ENCODE peak calls at places on chromosomes 11 and 22, in nine cellular contexts. E is HFFc6, O is lower leg skin, D is AG09309, Z is NCI-H2171, F is amniotic stem cell, J is right lobe of liver, G is non-pigmented ciliary epithelial cell, K is AG08396. P is an unnamed sample.

GRCh38 chr11:2365571-2366210 is 11.4 kb upstream of the CD81 start:
- DNase-seq in O (no peak), D (no peak), Z (no peak), E (no peak), G (no peak), F (no peak), K (no peak), J (no peak), P (no peak)

GRCh38 chr11:45857834-45858492 is 10.7 kb downstream of the CRY2 start:
- DNase-seq in G (peak), Z (no peak), K (peak), D (peak), E (peak), J (no peak), O (peak), F (peak), P (no peak)

GRCh38 chr11:76800466-76801200 is 17.5 kb downstream of the TSKU start:
- DNase-seq in J (no peak), E (no peak), F (no peak), O (peak), D (no peak), G (no peak), K (no peak), Z (no peak), P (no peak)

GRCh38 chr11:34997872-34998548 is 81.6 kb downstream of the PDHX start:
- DNase-seq in J (no peak), K (no peak), F (no peak), G (no peak), E (peak), Z (no peak), D (no peak), O (no peak), P (no peak)

GRCh38 chr11:3735827-3736226 is 61.5 kb downstream of the NUP98 start:
- DNase-seq in E (no peak), G (no peak), O (no peak), Z (no peak), F (no peak), J (no peak), K (no peak), D (no peak), P (no peak)

GRCh38 chr11:119791701-119792151 is 62.7 kb upstream of the NECTIN1 start:
- DNase-seq in G (peak), J (peak), Z (no peak), D (peak), F (peak), K (peak), E (peak), O (peak), P (no peak)

GRCh38 chr11:33534575-33534974 is 166.1 kb downstream of the C11orf91 start:
- DNase-seq in E (peak), O (no peak), G (no peak), J (no peak), K (no peak), Z (no peak), F (no peak), D (no peak), P (no peak)

GRCh38 chr11:86923993-86924766 is 31.0 kb downstream of the FZD4 start:
- DNase-seq in K (no peak), F (no peak), G (no peak), J (no peak), E (no peak), Z (no peak), D (no peak), O (no peak), P (no peak)

GRCh38 chr11:119422505-119423416 is at the start of gene THY1:
- DNase-seq in J (no peak), K (peak), D (no peak), G (no peak), O (no peak), F (peak), Z (no peak), E (peak), P (peak)

GRCh38 chr11:44814881-44815592 is 88.3 kb downstream of the TSPAN18 start:
- DNase-seq in D (peak), O (no peak), J (no peak), G (no peak), F (no peak), K (peak), E (no peak), Z (peak), P (no peak)

GRCh38 chr11:125091247-125091876 is 20.1 kb downstream of the TMEM218 start:
- DNase-seq in O (peak), G (no peak), Z (peak), J (no peak), E (peak), D (peak), F (peak), K (peak), P (no peak)

GRCh38 chr11:62560566-62561103 is 13.1 kb downstream of the EEF1G start:
- DNase-seq in G (peak), J (peak), D (peak), K (peak), O (peak), F (peak), E (peak), Z (no peak), P (peak)

GRCh38 chr11:61691378-61692156 is 11.4 kb downstream of the DAGLA start:
- DNase-seq in K (no peak), E (no peak), G (no peak), D (no peak), O (no peak), J (no peak), Z (peak), F (no peak), P (no peak)

GRCh38 chr11:16261836-16262644 is 94.3 kb downstream of the SOX6 start:
- DNase-seq in D (no peak), F (no peak), E (no peak), G (no peak), Z (no peak), J (no peak), O (no peak), K (no peak), P (no peak)

GRCh38 chr11:92152245-92152644 is 72.4 kb upstream of the FAT3 start:
- DNase-seq in O (no peak), D (no peak), G (no peak), K (no peak), F (no peak), Z (no peak), E (no peak), J (no peak), P (no peak)

GRCh38 chr11:61749607-61750217 is 2.7 kb upstream of the MYRF start:
- DNase-seq in O (no peak), J (no peak), G (no peak), K (no peak), F (no peak), D (no peak), Z (no peak), E (no peak), P (no peak)

GRCh38 chr11:67429038-67429668 is 859 bp downstream of the RPS6KB2 start:
- DNase-seq in D (no peak), F (no peak), K (no peak), J (no peak), E (no peak), G (no peak), O (no peak), Z (no peak), P (no peak)

GRCh38 chr11:95849087-95849825 is 59.0 kb downstream of the CEP57 start:
- DNase-seq in Z (no peak), O (peak), G (peak), F (peak), K (peak), E (peak), J (no peak), D (no peak), P (no peak)

GRCh38 chr11:74543991-74544390 is 48.4 kb upstream of the POLD3 start:
- DNase-seq in G (no peak), Z (peak), K (no peak), E (no peak), J (no peak), F (no peak), D (no peak), O (no peak), P (no peak)

GRCh38 chr11:77967753-77968152 is 26.7 kb downstream of the INTS4 start:
- DNase-seq in D (no peak), F (no peak), Z (no peak), O (no peak), E (no peak), K (no peak), G (no peak), J (no peak), P (no peak)

GRCh38 chr11:34564406-34564805 is 50.8 kb upstream of the ELF5 start:
- DNase-seq in J (no peak), F (no peak), G (no peak), E (no peak), O (no peak), D (no peak), Z (no peak), K (peak), P (peak)

GRCh38 chr11:69894126-69895047 is 75.2 kb upstream of the FGF3 start:
- DNase-seq in G (no peak), J (no peak), Z (no peak), O (no peak), F (no peak), D (no peak), E (no peak), K (peak), P (no peak)

GRCh38 chr11:128964463-128964930 is 21.8 kb upstream of the TP53AIP1 start:
- DNase-seq in Z (no peak), G (no peak), F (no peak), J (no peak), O (no peak), D (no peak), E (no peak), K (no peak), P (no peak)

GRCh38 chr22:29369460-29369859 is 18.9 kb downstream of the AP1B1 start:
- DNase-seq in F (no peak), D (peak), K (peak), E (no peak), G (peak), O (peak), Z (no peak), J (peak), P (no peak)

GRCh38 chr22:40709752-40710413 is 30.6 kb downstream of the MCHR1 start:
- DNase-seq in D (no peak), F (no peak), J (no peak), G (no peak), E (no peak), K (peak), O (no peak), Z (peak), P (no peak)

GRCh38 chr11:6911946-6912345 is 8.9 kb upstream of the OR2D3 start:
- DNase-seq in K (peak), E (peak), Z (no peak), F (no peak), D (no peak), O (no peak), G (no peak), J (no peak), P (no peak)

GRCh38 chr11:69470301-69470700 is 11.2 kb upstream of the LINC01488 start:
- DNase-seq in F (no peak), Z (no peak), G (no peak), K (no peak), E (no peak), O (no peak), J (peak), D (no peak), P (no peak)

GRCh38 chr22:38868886-38869381 is 3.1 kb downstream of the CBX6 start:
- DNase-seq in F (peak), K (peak), D (no peak), J (peak), Z (peak), O (peak), E (peak), G (no peak), P (no peak)

GRCh38 chr11:101862410-101863233 is 52.2 kb upstream of the CEP126 start:
- DNase-seq in Z (no peak), K (peak), O (no peak), D (peak), J (no peak), F (peak), G (peak), E (peak), P (no peak)

GRCh38 chr11:132942611-132943324 is 589.5 kb downstream of the OPCML start:
- DNase-seq in E (no peak), D (no peak), F (no peak), O (no peak), J (no peak), K (no peak), G (no peak), Z (no peak), P (no peak)

GRCh38 chr11:41851743-41852142 is 392.3 kb upstream of the LRRC4C start:
- DNase-seq in J (no peak), G (no peak), K (no peak), Z (no peak), O (no peak), E (no peak), D (no peak), F (no peak), P (no peak)

GRCh38 chr11:64385953-64386704 is 27.2 kb downstream of the RPS6KA4 start:
- DNase-seq in F (no peak), G (no peak), D (no peak), K (no peak), O (no peak), Z (no peak), E (peak), J (no peak), P (peak)

GRCh38 chr22:25134028-25134427 is 65.6 kb upstream of the CRYBB3 start:
- DNase-seq in J (no peak), Z (no peak), K (no peak), F (no peak), O (no peak), E (no peak), G (no peak), D (no peak), P (no peak)

GRCh38 chr11:128709402-128709801 is 15.5 kb downstream of the FLI1 start:
- DNase-seq in F (no peak), G (peak), E (peak), D (peak), K (no peak), O (no peak), Z (no peak), J (no peak), P (no peak)

GRCh38 chr11:45834298-45834756 is 12.9 kb upstream of the CRY2 start:
- DNase-seq in G (no peak), F (no peak), Z (no peak), D (no peak), J (peak), O (peak), K (no peak), E (no peak), P (no peak)

GRCh38 chr11:112751312-112751711 is 209.9 kb upstream of the NCAM1 start:
- DNase-seq in F (no peak), E (no peak), J (no peak), Z (no peak), K (no peak), D (no peak), G (no peak), O (no peak), P (no peak)

GRCh38 chr11:133086518-133086917 is 445.8 kb downstream of the OPCML start:
- DNase-seq in O (no peak), D (no peak), G (no peak), Z (no peak), E (no peak), K (no peak), J (no peak), F (no peak), P (no peak)